ENCODE peak calls at places on chromosome 6, in seven cellular contexts. V is stomach, B is RWPE2, T is PC-3, J is Panc1, W is astrocyte of the cerebellum, O is astrocyte of the spinal cord. C is an unnamed sample.

GRCh38 chr6:82507112-82507511 is 143.5 kb downstream of the TPBG start:
- DNase-seq in B (no peak), V (no peak), J (no peak), T (peak; percentile 8), W (no peak), O (peak; percentile 11), C (peak; percentile 6)

GRCh38 chr6:157613011-157613522 is 210.0 kb upstream of the SNX9 start:
- DNase-seq in V (no peak), O (peak; percentile 84), J (peak; percentile 94), B (no peak), W (peak; percentile 19), T (peak; percentile 86), C (peak; percentile 92)

GRCh38 chr6:142737368-142738060 is 207.5 kb downstream of the HIVEP2 start:
- DNase-seq in J (no peak), W (no peak), V (no peak), O (no peak), B (no peak), T (no peak), C (no peak)

GRCh38 chr6:33297956-33298772 is 578 bp downstream of the RGL2 start:
- DNase-seq in O (peak; percentile 73), J (no peak), V (peak; percentile 61), W (no peak), B (no peak), T (peak; percentile 88), C (peak; percentile 94)

GRCh38 chr6:129353067-129353466 is 356.9 kb downstream of the ARHGAP18 start:
- DNase-seq in J (no peak), T (peak; percentile 13), B (no peak), V (peak; percentile 77), O (no peak), W (no peak), C (peak; percentile 67)

GRCh38 chr6:10759884-10760329 is 12.3 kb downstream of the TMEM14B start:
- DNase-seq in V (no peak), W (peak; percentile 26), B (peak; percentile 96), J (peak; percentile 88), T (peak; percentile 95), O (peak; percentile 78), C (peak; percentile 98)

GRCh38 chr6:157997893-157998608 is 16.4 kb downstream of the SYNJ2 start:
- DNase-seq in V (no peak), W (no peak), O (no peak), B (peak; percentile 11), J (no peak), T (no peak), C (no peak)

GRCh38 chr6:13272131-13273046 is 55.9 kb downstream of the TBC1D7 start:
- DNase-seq in O (no peak), B (no peak), V (peak; percentile 40), W (no peak), T (no peak), J (no peak), C (no peak)

GRCh38 chr6:140018588-140018987 is 644.1 kb upstream of the CITED2 start:
- DNase-seq in V (no peak), B (no peak), T (no peak), O (no peak), W (no peak), J (no peak), C (no peak)

GRCh38 chr6:62808575-62809293 is 402.5 kb upstream of the FKBP1C start:
- DNase-seq in O (no peak), J (no peak), V (no peak), T (no peak), W (no peak), B (no peak), C (no peak)

GRCh38 chr6:72553531-72554202 is 68.2 kb upstream of the KCNQ5 start:
- DNase-seq in T (peak; percentile 85), V (no peak), B (no peak), J (peak; percentile 86), W (peak; percentile 43), O (peak; percentile 85), C (peak; percentile 95)

GRCh38 chr6:27495386-27496135 is 22.7 kb upstream of the ZNF184 start:
- DNase-seq in W (no peak), O (peak; percentile 75), B (no peak), J (peak; percentile 96), T (peak; percentile 41), V (no peak), C (peak; percentile 79)

GRCh38 chr6:46510656-46511055 is 19.4 kb upstream of the RCAN2 start:
- DNase-seq in T (peak; percentile 23), B (no peak), O (peak; percentile 82), J (no peak), W (peak; percentile 79), V (no peak), C (no peak)

GRCh38 chr6:14216931-14217684 is 99.5 kb downstream of the CD83 start:
- DNase-seq in T (no peak), B (no peak), J (no peak), W (no peak), V (no peak), O (peak; percentile 44), C (no peak)

GRCh38 chr6:163780993-163781392 is 366.5 kb downstream of the QKI start:
- DNase-seq in V (no peak), W (peak; percentile 75), O (peak; percentile 56), J (no peak), T (no peak), B (no peak), C (no peak)

GRCh38 chr6:169659820-169660610 is 41.8 kb downstream of the WDR27 start:
- DNase-seq in T (no peak), V (no peak), W (no peak), B (no peak), J (no peak), O (no peak), C (no peak)

GRCh38 chr6:106692112-106692822 is 62.9 kb downstream of the QRSL1 start:
- DNase-seq in B (no peak), J (no peak), V (peak; percentile 77), W (peak; percentile 71), O (peak; percentile 77), T (peak; percentile 53), C (peak; percentile 73)

GRCh38 chr6:36677753-36678487 is 594 bp upstream of the CDKN1A start:
- DNase-seq in O (no peak), V (no peak), W (no peak), T (no peak), J (no peak), B (no peak), C (peak; percentile 49)

GRCh38 chr6:73421534-73421933 is 26.9 kb downstream of the DDX43 start:
- DNase-seq in O (no peak), J (no peak), T (no peak), B (no peak), W (no peak), V (no peak), C (no peak)

GRCh38 chr6:62013719-62014118 is 272.3 kb downstream of the KHDRBS2 start:
- DNase-seq in O (no peak), J (no peak), V (no peak), T (no peak), W (no peak), B (no peak), C (no peak)

GRCh38 chr6:110781522-110782200 is 33.6 kb downstream of the CDK19 start:
- DNase-seq in J (no peak), V (no peak), W (no peak), B (no peak), T (no peak), O (peak; percentile 23), C (peak; percentile 8)

GRCh38 chr6:97437087-97437486 is 154.1 kb upstream of the MMS22L start:
- DNase-seq in J (peak; percentile 7), W (no peak), V (no peak), T (peak; percentile 46), O (peak; percentile 22), B (no peak), C (peak; percentile 26)

GRCh38 chr6:67639161-67639560 is 995.9 kb upstream of the ADGRB3 start:
- DNase-seq in V (no peak), T (no peak), O (peak; percentile 72), B (no peak), W (peak; percentile 34), J (no peak), C (no peak)

DNA sequence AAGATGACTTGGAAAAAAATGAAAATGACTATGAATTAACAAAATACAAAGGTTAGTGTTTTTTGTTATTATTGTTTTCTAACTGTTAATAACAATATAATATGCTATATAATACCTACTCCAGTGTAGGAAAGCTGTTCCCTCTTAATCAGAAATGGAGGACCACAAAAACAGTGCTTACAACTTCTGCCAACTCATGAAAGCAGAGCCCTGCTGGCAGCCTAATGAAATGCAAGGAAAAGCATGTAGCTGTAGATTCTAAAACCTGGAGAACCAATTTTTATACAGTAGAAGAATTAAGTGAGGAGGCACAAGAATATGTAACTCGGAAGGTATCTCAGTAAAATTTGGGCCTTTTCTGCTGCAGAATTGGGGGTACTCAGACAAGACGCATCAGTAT is 29.4 kb downstream of the PHIP start:
- DNase-seq in W (peak; percentile 15), B (no peak), J (peak; percentile 4), O (peak; percentile 44), T (peak; percentile 41), V (no peak), C (peak; percentile 49)
- TF ChIP-seq CTCF in W (peak; percentile 67), B (peak; percentile 37), J (peak; percentile 60), O (peak; percentile 60), T (peak; percentile 49), V (no peak), C (peak; percentile 65)

GRCh38 chr6:1394591-1395463 is 5.5 kb downstream of the FOXF2 start:
- DNase-seq in W (no peak), V (no peak), T (no peak), J (no peak), B (no peak), O (no peak), C (no peak)
- H3K4me3 ChIP-seq in W (no peak overlapping the region), V (peak overlapping the region; percentile 58), T (no peak overlapping the region), J (no peak overlapping the region), B (no peak overlapping the region), O (no peak overlapping the region), C (no peak overlapping the region)

DNA sequence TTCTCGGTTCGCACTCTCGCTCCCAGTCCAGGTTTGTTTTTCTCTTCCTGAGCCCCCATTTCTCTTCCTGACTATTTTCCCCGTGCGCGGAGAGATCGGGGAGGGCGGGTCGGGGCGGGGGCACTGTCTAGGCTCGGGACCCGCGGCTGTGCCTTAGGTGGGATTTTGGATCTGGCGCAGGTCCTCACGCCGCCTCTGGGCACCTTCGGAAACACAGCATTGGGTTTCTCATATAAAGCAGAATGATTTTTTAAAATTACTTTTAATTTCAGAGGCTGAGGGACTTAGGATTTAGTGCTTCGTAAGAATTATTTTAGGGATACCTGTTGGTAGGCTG is 324 bp downstream of the STX11 start:
- DNase-seq in V (no peak), O (peak; percentile 35), T (peak; percentile 13), J (no peak), W (no peak), B (no peak), C (no peak)
- TF ChIP-seq CTCF in V (no peak), O (peak; percentile 32), T (no peak), J (peak; percentile 63), W (peak; percentile 35), B (peak; percentile 56), C (peak; percentile 12)

DNA sequence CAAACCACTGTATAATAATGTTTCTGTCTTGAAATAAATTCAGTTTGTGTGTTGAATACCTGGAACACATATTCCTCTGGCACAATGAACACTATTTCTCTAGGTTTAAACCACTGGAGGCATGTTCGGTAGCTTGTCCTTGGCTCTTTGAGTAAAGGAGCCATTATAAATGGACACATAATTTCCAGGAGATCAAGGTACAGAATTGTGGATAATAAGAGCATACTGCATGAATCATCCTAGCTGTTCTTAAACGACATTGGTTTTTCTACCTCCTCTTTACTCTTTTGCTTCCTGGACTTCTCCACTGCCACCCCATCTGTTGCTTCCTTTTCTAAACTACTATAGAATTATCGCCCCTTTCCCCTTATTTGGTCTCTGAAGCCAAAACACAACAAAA is 1.2 kb downstream of the CENPW start:
- DNase-seq in T (no peak), V (no peak), B (no peak), W (no peak), J (no peak), O (no peak), C (no peak)
- H3K4me3 ChIP-seq in T (peak overlapping the region; percentile 99), V (peak overlapping the region; percentile 83), B (peak overlapping the region; percentile 57), W (peak overlapping the region; percentile 74), J (peak overlapping the region; percentile 98), O (peak overlapping the region; percentile 73), C (peak overlapping the region; percentile 96)

GRCh38 chr6:149190228-149190831 is 127.2 kb upstream of the TAB2 start:
- DNase-seq in O (peak; percentile 37), V (peak; percentile 54), W (no peak), T (peak; percentile 39), J (peak; percentile 2), B (no peak), C (peak; percentile 68)
- TF ChIP-seq CTCF in O (no peak), V (peak; percentile 5), W (no peak), T (peak; percentile 52), J (peak; percentile 32), B (peak; percentile 33), C (peak; percentile 50)

C was measured in epithelial cell of esophagus.